ENCODE peak calls at places on chromosomes 13 and 19, in seven cellular contexts. O is stimulated activated CD4-positive, alpha-beta T cell treated with anti-CD3 and anti-CD28 coated beads, Interleukin-4, amount 100 ng/mL, for 1 hour; Z is stimulated activated CD8-positive, alpha-beta memory T cell treated with anti-CD3 and anti-CD28 coated beads, Interleukin-7, amount 100 ng/mL, for 1 hour; R is astrocyte of the hippocampus; G is progenitor cell of endocrine pancreas; F is AG08396; B is GM23248. I is an unnamed sample.

GRCh38 chr13:29270536-29271045 is 324.9 kb downstream of the SLC7A1 start:
- DNase-seq in O (no peak), Z (no peak), R (no peak), G (no peak), F (no peak), B (no peak), I (no peak)

GRCh38 chr19:15779756-15780476 is 7.5 kb upstream of the OR10H5 start:
- DNase-seq in O (no peak), Z (no peak), R (peak), G (no peak), F (peak), B (peak), I (peak)

GRCh38 chr13:110421061-110421460 is 114.0 kb downstream of the COL4A2 start:
- DNase-seq in O (no peak), Z (no peak), R (no peak), G (no peak), F (no peak), B (no peak), I (no peak)

GRCh38 chr19:13016245-13016627 is 21.0 kb downstream of the NFIX start:
- DNase-seq in O (no peak), Z (no peak), R (peak), G (no peak), F (no peak), B (no peak), I (no peak)

GRCh38 chr19:927707-928401 is 2.0 kb downstream of the ARID3A start:
- DNase-seq in O (no peak), Z (no peak), R (no peak), G (no peak), F (no peak), B (no peak), I (no peak)

GRCh38 chr19:16618248-16618647 is 9.8 kb downstream of the MED26 start:
- DNase-seq in O (no peak), Z (no peak), R (no peak), G (no peak), F (no peak), B (no peak), I (no peak)

GRCh38 chr13:101529419-101529818 is 76.9 kb downstream of the ITGBL1 start:
- DNase-seq in O (no peak), Z (no peak), R (peak), G (no peak), F (no peak), B (peak), I (no peak)

GRCh38 chr19:55133639-55134444 is 15.2 kb downstream of the TNNT1 start:
- DNase-seq in O (no peak), Z (no peak), R (no peak), G (no peak), F (no peak), B (no peak), I (no peak)

GRCh38 chr19:52941941-52942370 is 18.7 kb upstream of the ZNF888 start:
- DNase-seq in O (peak), Z (no peak), R (peak), G (no peak), F (peak), B (peak), I (no peak)

GRCh38 chr19:53183146-53183545 is 10.0 kb downstream of the ZNF665 start:
- DNase-seq in O (no peak), Z (no peak), R (peak), G (no peak), F (peak), B (peak), I (no peak)

GRCh38 chr19:35673121-35673804 is 6.9 kb downstream of the UPK1A start:
- DNase-seq in O (peak), Z (no peak), R (peak), G (no peak), F (peak), B (peak), I (no peak)

I was measured in breast epithelium.